ENCODE peak calls at places on chromosomes 5 and 9, in nine cellular contexts. B, M, U, K, T, G, F, A and P are unnamed samples.

GRCh38 chr5:17256171-17256570 is 38.7 kb downstream of the BASP1 start:
- DNase-seq in B (no peak), M (no peak), U (no peak), K (no peak), T (no peak), G (no peak), F (no peak), A (no peak), P (no peak)

GRCh38 chr5:176400382-176401156 is 12.0 kb downstream of the HIGD2A start:
- DNase-seq in B (no peak), M (peak), U (no peak), K (peak), T (no peak), G (no peak), F (no peak), A (no peak), P (no peak)

GRCh38 chr9:95079461-95079860 is 238.0 kb downstream of the FANCC start:
- DNase-seq in B (no peak), M (peak), U (no peak), K (no peak), T (no peak), G (peak), F (no peak), A (no peak), P (no peak)

GRCh38 chr5:127988149-127988755 is 95.3 kb upstream of the SLC12A2 start:
- DNase-seq in B (peak), M (no peak), U (peak), K (no peak), T (no peak), G (no peak), F (no peak), A (peak), P (no peak)

GRCh38 chr5:6827815-6828214 is 114.6 kb downstream of the TENT4A start:
- DNase-seq in B (no peak), M (no peak), U (no peak), K (no peak), T (no peak), G (no peak), F (no peak), A (no peak), P (no peak)

GRCh38 chr9:22919423-22919822 is 472.8 kb downstream of the DMRTA1 start:
- DNase-seq in B (no peak), M (no peak), U (no peak), K (no peak), T (no peak), G (no peak), F (no peak), A (no peak), P (no peak)

GRCh38 chr5:59517926-59518585 is 375.5 kb downstream of the PDE4D start:
- DNase-seq in B (no peak), M (no peak), U (peak), K (no peak), T (no peak), G (no peak), F (no peak), A (no peak), P (no peak)

GRCh38 chr9:97811534-97812246 is 41.3 kb upstream of the FOXE1 start:
- DNase-seq in B (no peak), M (no peak), U (no peak), K (no peak), T (no peak), G (no peak), F (no peak), A (no peak), P (peak)

GRCh38 chr9:132411091-132411508 is 1.1 kb downstream of the CFAP77 start:
- DNase-seq in B (peak), M (peak), U (peak), K (peak), T (no peak), G (peak), F (peak), A (peak), P (peak)

GRCh38 chr5:95955996-95956899 is 5.4 kb downstream of the ELL2 start:
- DNase-seq in B (no peak), M (no peak), U (no peak), K (no peak), T (no peak), G (no peak), F (no peak), A (no peak), P (peak)

GRCh38 chr5:17077447-17078233 is 139.8 kb upstream of the BASP1 start:
- DNase-seq in B (no peak), M (no peak), U (no peak), K (no peak), T (no peak), G (no peak), F (no peak), A (no peak), P (no peak)

GRCh38 chr5:146731909-146732659 is 146.5 kb downstream of the PPP2R2B start:
- DNase-seq in B (peak), M (no peak), U (peak), K (no peak), T (no peak), G (no peak), F (no peak), A (no peak), P (no peak)

GRCh38 chr5:80097516-80097915 is 62.4 kb downstream of the THBS4 start:
- DNase-seq in B (no peak), M (no peak), U (no peak), K (no peak), T (no peak), G (no peak), F (no peak), A (no peak), P (no peak)

GRCh38 chr9:17578577-17578910 is 322 bp upstream of the SH3GL2 start:
- DNase-seq in B (no peak), M (no peak), U (no peak), K (no peak), T (no peak), G (no peak), F (no peak), A (no peak), P (no peak)

GRCh38 chr5:181184845-181185216 is 20.2 kb downstream of the TRIM7 start:
- DNase-seq in B (no peak), M (no peak), U (no peak), K (no peak), T (no peak), G (no peak), F (no peak), A (no peak), P (no peak)

GRCh38 chr5:168299372-168299771 is 7.9 kb downstream of the WWC1 start:
- DNase-seq in B (no peak), M (no peak), U (no peak), K (no peak), T (no peak), G (no peak), F (no peak), A (no peak), P (no peak)

GRCh38 chr5:168303398-168304020 is 12.1 kb downstream of the WWC1 start:
- DNase-seq in B (no peak), M (no peak), U (no peak), K (no peak), T (no peak), G (no peak), F (no peak), A (no peak), P (no peak)

GRCh38 chr5:168302785-168303184 is 11.3 kb downstream of the WWC1 start:
- DNase-seq in B (peak), M (no peak), U (no peak), K (no peak), T (no peak), G (no peak), F (no peak), A (no peak), P (no peak)

GRCh38 chr5:168300377-168301182 is 9.1 kb downstream of the WWC1 start:
- DNase-seq in B (no peak), M (no peak), U (no peak), K (no peak), T (no peak), G (no peak), F (no peak), A (no peak), P (no peak)

DNA sequence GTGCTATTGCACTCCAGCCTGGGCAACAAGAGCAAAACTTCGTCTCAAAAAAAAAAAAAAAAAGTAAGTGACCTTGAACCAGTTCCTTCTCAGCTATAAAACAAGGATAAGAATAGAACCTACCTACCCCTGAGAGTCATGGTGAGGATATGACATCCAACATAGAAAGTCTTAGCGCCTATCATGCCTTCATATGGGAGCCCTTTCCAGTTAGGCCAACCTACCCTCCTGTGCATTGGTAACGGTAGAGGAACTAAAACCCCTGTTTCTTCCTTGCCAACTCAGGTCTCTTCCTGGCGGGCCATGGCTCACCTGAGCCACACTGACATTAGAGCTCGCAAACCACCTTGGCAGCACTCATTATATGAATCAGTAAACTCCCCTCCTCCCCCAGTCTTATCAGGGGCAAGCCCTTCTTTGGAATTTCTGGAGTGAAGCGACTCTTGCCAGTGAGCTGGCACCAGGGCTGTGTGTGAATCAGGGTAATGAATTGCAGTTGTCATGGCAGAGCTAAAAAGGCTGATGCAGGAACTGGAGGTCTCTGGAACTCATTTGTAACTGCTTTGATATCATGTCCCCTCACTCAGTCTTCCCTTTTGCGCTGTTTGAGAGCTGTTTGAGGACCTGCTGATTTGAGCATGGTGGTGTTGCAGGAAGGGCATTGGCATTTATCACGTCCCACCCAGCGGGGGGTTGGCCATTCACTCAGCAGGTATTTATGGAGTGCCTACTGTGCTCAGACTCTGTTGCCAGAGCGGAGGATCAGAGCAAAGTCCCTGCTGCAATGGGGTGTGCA is 10.3 kb downstream of the WWC1 start:
- DNase-seq in B (peak), M (peak), U (peak), K (no peak), T (no peak), G (no peak), F (no peak), A (no peak), P (no peak)
- TF ChIP-seq POLR2A in B (no peak), M (no peak), U (no peak), K (no peak), T (no peak), G (no peak), F (no peak), A (no peak), P (no peak)

GRCh38 chr9:75229605-75230332 is 141.5 kb downstream of the OSTF1 start:
- DNase-seq in B (peak), M (peak), U (no peak), K (no peak), T (no peak), G (no peak), F (no peak), A (peak), P (peak)
- TF ChIP-seq POLR2A in B (no peak), M (no peak), U (no peak), K (no peak), T (no peak), G (no peak), F (no peak), A (no peak), P (no peak)

GRCh38 chr5:158506648-158507047 is 593.1 kb downstream of the EBF1 start:
- DNase-seq in B (no peak), M (no peak), U (no peak), K (no peak), T (no peak), G (no peak), F (no peak), A (no peak), P (no peak)
- TF ChIP-seq POLR2A in B (no peak), M (no peak), U (no peak), K (no peak), T (no peak), G (no peak), F (no peak), A (no peak), P (no peak)

DNA sequence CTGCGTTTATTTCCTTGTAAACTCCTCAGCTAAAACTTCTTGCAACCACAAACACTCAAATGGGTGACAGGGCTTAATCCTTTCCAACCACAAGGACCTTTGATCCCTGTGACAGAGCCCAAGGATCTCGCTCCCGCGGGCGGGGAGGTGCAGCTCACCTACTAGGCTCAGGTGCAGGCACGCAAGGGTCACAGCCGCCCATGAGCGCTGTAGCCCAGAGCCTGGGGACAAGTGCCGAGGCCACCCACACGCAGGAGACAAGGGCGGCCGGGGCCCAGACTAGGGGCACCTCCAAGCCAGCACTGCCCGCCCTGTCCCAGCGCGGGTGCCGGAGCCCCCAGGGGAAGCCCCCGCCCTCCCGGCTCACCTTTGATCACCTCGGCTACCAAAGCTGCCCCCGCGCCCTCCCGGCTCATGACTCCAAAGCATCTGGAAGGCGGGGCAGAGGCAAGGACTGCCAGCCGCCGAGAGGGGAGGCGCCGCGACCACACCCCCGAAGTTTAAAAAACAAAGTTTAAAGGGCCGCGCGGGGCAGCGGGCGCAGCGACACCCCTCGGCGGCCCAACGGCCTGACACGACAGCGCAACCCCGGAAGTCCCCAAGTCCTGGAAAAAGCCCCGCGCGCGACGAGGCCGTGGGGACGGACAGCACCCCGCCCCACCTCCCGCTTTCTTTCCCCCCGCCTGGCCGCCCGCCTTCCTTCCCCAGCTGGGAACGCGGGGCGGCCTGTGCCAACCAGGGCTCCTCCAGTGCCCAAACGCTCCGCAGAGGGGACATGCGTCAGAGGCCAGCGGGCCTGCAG is 53.0 kb downstream of the CDC14B start:
- DNase-seq in B (peak), M (peak), U (peak), K (peak), T (peak), G (peak), F (peak), A (peak), P (peak)
- TF ChIP-seq POLR2A in B (no peak), M (no peak), U (peak), K (no peak), T (no peak), G (no peak), F (no peak), A (peak), P (peak)

GRCh38 chr9:27292646-27293045 is 4.3 kb downstream of the EQTN start:
- DNase-seq in B (no peak), M (no peak), U (no peak), K (no peak), T (peak), G (no peak), F (peak), A (no peak), P (no peak)
- TF ChIP-seq POLR2A in B (no peak), M (no peak), U (no peak), K (no peak), T (no peak), G (no peak), F (no peak), A (no peak), P (no peak)

GRCh38 chr9:115674091-115674490 is 479.5 kb upstream of the PAPPA start:
- DNase-seq in B (no peak), M (no peak), U (no peak), K (no peak), T (no peak), G (no peak), F (no peak), A (no peak), P (no peak)

GRCh38 chr9:115673599-115673998 is 480.0 kb upstream of the PAPPA start:
- DNase-seq in B (no peak), M (no peak), U (no peak), K (no peak), T (no peak), G (no peak), F (no peak), A (no peak), P (no peak)

GRCh38 chr9:115671911-115672310 is 481.7 kb upstream of the PAPPA start:
- DNase-seq in B (no peak), M (no peak), U (no peak), K (no peak), T (no peak), G (no peak), F (no peak), A (no peak), P (no peak)

GRCh38 chr9:115671236-115671770 is 482.3 kb upstream of the PAPPA start:
- DNase-seq in B (no peak), M (no peak), U (no peak), K (no peak), T (no peak), G (no peak), F (no peak), A (no peak), P (no peak)

DNA sequence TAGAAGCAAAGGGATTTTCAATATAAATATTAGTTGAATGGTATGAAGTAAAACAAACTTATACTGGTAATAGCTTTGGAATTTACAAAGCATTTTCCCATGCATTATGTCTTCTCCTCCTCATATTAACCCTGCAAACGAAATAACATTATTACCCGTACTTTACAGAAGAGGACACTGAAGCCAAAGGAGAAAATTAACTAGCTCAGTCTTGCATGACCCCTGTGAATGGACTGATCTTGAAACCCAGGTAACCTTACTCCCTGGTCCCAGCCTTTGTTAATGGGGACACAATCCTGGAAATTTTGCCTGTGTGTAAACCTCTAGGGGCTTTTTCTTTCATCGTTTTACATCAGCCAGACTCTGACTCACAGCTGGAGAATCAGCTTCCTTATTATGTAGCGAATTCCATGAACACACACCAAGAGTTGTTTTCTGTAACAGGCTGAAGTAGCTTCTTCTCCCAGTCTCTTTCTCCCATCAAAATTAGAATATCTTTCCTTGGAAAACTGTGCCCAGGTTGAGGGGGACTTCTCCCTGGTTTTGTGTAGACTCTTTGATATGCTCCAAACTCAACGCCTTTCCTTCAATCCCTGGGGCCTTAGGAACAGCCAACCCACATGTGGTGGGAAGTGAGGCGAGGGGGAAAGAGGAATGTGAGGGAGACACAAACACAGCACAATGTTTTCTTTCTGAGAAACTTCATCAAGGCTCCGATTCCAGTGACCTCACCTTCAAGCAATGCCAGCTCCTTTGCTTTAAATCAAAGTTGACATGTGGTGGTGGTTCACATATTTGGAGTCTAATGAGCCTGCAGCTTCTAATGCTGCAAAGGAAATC is 480.9 kb upstream of the PAPPA start:
- DNase-seq in B (no peak), M (no peak), U (peak), K (no peak), T (no peak), G (no peak), F (no peak), A (peak), P (no peak)
- TF ChIP-seq POLR2A in B (no peak), M (no peak), U (no peak), K (no peak), T (no peak), G (no peak), F (no peak), A (no peak), P (no peak)

GRCh38 chr5:131170540-131171275 is at the start of gene LYRM7:
- DNase-seq in B (peak), M (peak), U (peak), K (peak), T (peak), G (peak), F (peak), A (peak), P (peak)
- TF ChIP-seq POLR2A in B (peak), M (no peak), U (peak), K (peak), T (peak), G (peak), F (peak), A (peak), P (no peak)

DNA sequence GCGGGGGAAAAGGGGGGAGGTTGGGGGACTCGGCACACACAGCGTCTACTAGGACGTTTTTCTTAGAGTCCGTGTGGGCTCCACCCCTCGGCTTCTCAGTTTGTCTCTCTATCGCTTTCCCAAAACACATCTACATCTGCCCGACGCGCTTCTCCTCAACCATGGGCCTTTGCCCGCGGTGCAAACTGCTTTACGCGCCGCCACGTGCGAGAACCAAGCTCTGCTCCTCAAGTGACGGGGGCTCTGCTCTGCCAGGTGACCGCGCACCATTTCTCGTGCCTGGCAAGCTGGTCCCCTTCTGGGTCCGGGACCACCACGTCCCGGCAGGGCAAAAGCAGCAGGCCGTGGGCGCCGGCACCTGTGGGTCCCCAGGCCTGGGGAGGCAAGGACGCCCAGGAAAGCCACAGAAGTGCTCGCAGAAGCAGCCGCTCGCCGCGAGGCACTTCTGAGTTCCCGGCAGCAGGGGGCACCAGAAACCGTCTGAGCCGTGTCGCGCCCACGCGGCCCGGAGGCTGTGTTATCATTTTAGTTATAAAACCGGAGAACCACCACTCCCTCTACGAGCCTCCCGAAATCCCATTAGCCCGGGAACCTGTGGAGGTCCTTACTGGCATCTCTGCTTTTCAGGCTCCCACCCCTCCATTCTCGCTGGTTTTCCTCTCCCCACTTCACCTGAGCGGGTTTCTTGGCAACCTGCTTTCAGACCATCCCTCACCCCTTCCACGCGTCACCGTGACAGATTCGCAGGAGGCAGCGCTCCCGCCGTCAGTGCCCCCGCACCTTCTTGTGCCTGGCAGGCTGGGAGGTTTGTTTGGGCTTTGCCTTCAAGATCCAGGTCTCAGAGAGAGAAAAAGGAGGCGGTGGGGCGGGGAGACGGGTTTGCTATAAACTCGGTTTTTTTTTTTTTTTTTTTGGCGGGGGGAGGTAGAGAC is 2.5 kb downstream of the GDNF start:
- DNase-seq in B (peak), M (peak), U (peak), K (peak), T (no peak), G (peak), F (peak), A (no peak), P (peak)
- TF ChIP-seq POLR2A in B (no peak), M (no peak), U (no peak), K (no peak), T (no peak), G (no peak), F (no peak), A (no peak), P (no peak)